ENCODE peak calls at places on chromosomes 7 and 10, in four cellular contexts. J is small intestine, H is lower lobe of right lung, Z is psoas muscle. K is an unnamed sample.
A peak's percentile ranks its signal among the peaks of the same experiment; 100 is the strongest.

GRCh38 chr10:91201213-91201996 is 19.1 kb upstream of the PCGF5 start:
- DNase-seq in J (no peak), H (no peak), Z (no peak), K (no peak)

GRCh38 chr10:17147884-17148494 is 18.4 kb upstream of the CUBN start:
- DNase-seq in J (peak; percentile 84), H (no peak), Z (no peak), K (no peak)

GRCh38 chr7:513521-514166 is 6.0 kb downstream of the PDGFA start:
- DNase-seq in J (no peak), H (no peak), Z (no peak), K (no peak)

GRCh38 chr10:83585686-83586085 is 553.6 kb upstream of the GHITM start:
- DNase-seq in J (no peak), H (no peak), Z (no peak), K (no peak)

GRCh38 chr10:119278126-119278701 is 70.8 kb downstream of the GRK5 start:
- DNase-seq in J (no peak), H (no peak), Z (no peak), K (no peak)

GRCh38 chr10:87546971-87547413 is 42.3 kb downstream of the MINPP1 start:
- DNase-seq in J (no peak), H (no peak), Z (no peak), K (no peak)

GRCh38 chr10:122847782-122848604 is 2.3 kb upstream of the CUZD1 start:
- DNase-seq in J (no peak), H (no peak), Z (no peak), K (no peak)

GRCh38 chr7:50467817-50468610 is 17.9 kb upstream of the FIGNL1 start:
- DNase-seq in J (peak; percentile 76), H (peak; percentile 85), Z (peak; percentile 93), K (peak; percentile 80)

GRCh38 chr10:23147035-23147434 is 45.1 kb upstream of the PTF1A start:
- DNase-seq in J (no peak), H (no peak), Z (no peak), K (no peak)

GRCh38 chr10:60283397-60283796 is 106.3 kb downstream of the ANK3 start:
- DNase-seq in J (no peak), H (no peak), Z (no peak), K (no peak)

GRCh38 chr7:4519819-4520520 is 162.1 kb upstream of the FOXK1 start:
- DNase-seq in J (no peak), H (no peak), Z (no peak), K (no peak)

GRCh38 chr7:151104411-151105235 is 18.3 kb downstream of the AGAP3 start:
- DNase-seq in J (no peak), H (no peak), Z (no peak), K (no peak)

GRCh38 chr7:47543659-47544058 is 38.3 kb downstream of the TNS3 start:
- DNase-seq in J (no peak), H (no peak), Z (no peak), K (no peak)

GRCh38 chr7:337567-337951 is 47.6 kb downstream of the FOXL3 start:
- DNase-seq in J (no peak), H (no peak), Z (peak; percentile 26), K (no peak)

GRCh38 chr10:123568751-123569150 is 97.4 kb upstream of the GPR26 start:
- DNase-seq in J (no peak), H (no peak), Z (no peak), K (no peak)

GRCh38 chr10:105029285-105029684 is 388.2 kb downstream of the SORCS3 start:
- DNase-seq in J (no peak), H (no peak), Z (no peak), K (no peak)

GRCh38 chr10:7279303-7279702 is 131.5 kb downstream of the SFMBT2 start:
- DNase-seq in J (no peak), H (no peak), Z (no peak), K (no peak)

GRCh38 chr10:8590518-8590917 is 536.0 kb downstream of the GATA3 start:
- DNase-seq in J (no peak), H (no peak), Z (no peak), K (no peak)

GRCh38 chr10:33334170-33334838 is at the start of gene NRP1:
- DNase-seq in J (peak; percentile 40), H (peak; percentile 57), Z (peak; percentile 67), K (peak; percentile 66)

GRCh38 chr10:43102063-43102828 is 25.4 kb downstream of the RET start:
- DNase-seq in J (no peak), H (no peak), Z (no peak), K (no peak)

GRCh38 chr7:74606909-74607255 is 50.6 kb upstream of the GTF2I start:
- DNase-seq in J (no peak), H (no peak), Z (no peak), K (no peak)

GRCh38 chr7:149729983-149730801 is 43.2 kb downstream of the ZNF467 start:
- DNase-seq in J (no peak), H (peak; percentile 41), Z (peak; percentile 81), K (peak; percentile 65)

GRCh38 chr7:127253289-127254162 is 785 bp upstream of the GRM8 start:
- DNase-seq in J (peak; percentile 45), H (peak; percentile 75), Z (peak; percentile 73), K (peak; percentile 50)

GRCh38 chr10:116836087-116836486 is 13.2 kb upstream of the ENO4 start:
- DNase-seq in J (no peak), H (no peak), Z (no peak), K (no peak)

GRCh38 chr10:8453587-8453986 is 399.1 kb downstream of the GATA3 start:
- DNase-seq in J (no peak), H (peak; percentile 55), Z (no peak), K (peak; percentile 5)

GRCh38 chr10:102322914-102323313 is 72.6 kb upstream of the NFKB2 start:
- DNase-seq in J (peak; percentile 36), H (no peak), Z (no peak), K (no peak)

GRCh38 chr7:152663926-152664325 is 12.0 kb downstream of the XRCC2 start:
- DNase-seq in J (peak; percentile 14), H (no peak), Z (no peak), K (no peak)

GRCh38 chr10:71623098-71623985 is 96.2 kb downstream of the C10orf105 start:
- DNase-seq in J (peak; percentile 61), H (no peak), Z (no peak), K (peak; percentile 30)

GRCh38 chr7:140082770-140083169 is 20.0 kb upstream of the PARP12 start:
- DNase-seq in J (no peak), H (no peak), Z (no peak), K (no peak)

GRCh38 chr7:91248996-91249395 is 15.2 kb upstream of the FZD1 start:
- DNase-seq in J (no peak), H (no peak), Z (no peak), K (no peak)

GRCh38 chr7:87735360-87735759 is 107.2 kb downstream of the RUNDC3B start:
- DNase-seq in J (no peak), H (no peak), Z (no peak), K (no peak)

GRCh38 chr10:105834261-105835059 is 1193.4 kb downstream of the SORCS3 start:
- DNase-seq in J (no peak), H (no peak), Z (no peak), K (no peak)

GRCh38 chr7:138075350-138075749 is 909 bp upstream of the AKR1D1 start:
- DNase-seq in J (no peak), H (no peak), Z (no peak), K (no peak)

GRCh38 chr7:137681657-137682562 is 164.9 kb downstream of the DGKI start:
- DNase-seq in J (no peak), H (no peak), Z (no peak), K (no peak)

GRCh38 chr7:2632717-2633537 is 1.1 kb downstream of the TTYH3 start:
- DNase-seq in J (peak; percentile 51), H (peak; percentile 81), Z (peak; percentile 77), K (peak; percentile 63)
- H3K27ac ChIP-seq in J (peak overlapping the region; percentile 83), H (peak overlapping the region; percentile 87), Z (peak overlapping the region; percentile 61), K (peak overlapping the region; percentile 88)

DNA sequence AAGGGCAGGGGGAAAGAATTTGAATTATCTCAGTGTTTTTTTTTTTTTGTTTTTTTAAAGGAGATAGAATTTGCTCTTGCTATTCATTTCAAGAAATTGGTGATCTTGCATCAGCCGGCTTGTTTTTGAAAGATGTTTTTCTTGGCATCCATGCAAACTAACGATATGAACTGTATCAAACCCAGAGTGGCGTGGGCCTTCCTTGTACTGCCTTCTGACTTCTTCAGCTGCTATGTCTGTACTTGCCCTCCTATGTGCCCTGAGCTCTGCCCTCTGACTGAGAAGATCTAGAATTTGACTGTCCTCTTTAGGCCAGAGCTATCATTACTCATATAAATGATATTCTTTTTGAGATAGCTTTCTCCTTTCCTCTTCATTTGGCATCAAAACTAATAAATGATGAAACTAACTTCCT is 183.1 kb downstream of the EXOC4 start:
- DNase-seq in J (no peak), H (no peak), Z (no peak), K (no peak)
- H3K27ac ChIP-seq in J (no peak overlapping the region), H (no peak overlapping the region), Z (no peak overlapping the region), K (peak overlapping the region; percentile 33)

DNA sequence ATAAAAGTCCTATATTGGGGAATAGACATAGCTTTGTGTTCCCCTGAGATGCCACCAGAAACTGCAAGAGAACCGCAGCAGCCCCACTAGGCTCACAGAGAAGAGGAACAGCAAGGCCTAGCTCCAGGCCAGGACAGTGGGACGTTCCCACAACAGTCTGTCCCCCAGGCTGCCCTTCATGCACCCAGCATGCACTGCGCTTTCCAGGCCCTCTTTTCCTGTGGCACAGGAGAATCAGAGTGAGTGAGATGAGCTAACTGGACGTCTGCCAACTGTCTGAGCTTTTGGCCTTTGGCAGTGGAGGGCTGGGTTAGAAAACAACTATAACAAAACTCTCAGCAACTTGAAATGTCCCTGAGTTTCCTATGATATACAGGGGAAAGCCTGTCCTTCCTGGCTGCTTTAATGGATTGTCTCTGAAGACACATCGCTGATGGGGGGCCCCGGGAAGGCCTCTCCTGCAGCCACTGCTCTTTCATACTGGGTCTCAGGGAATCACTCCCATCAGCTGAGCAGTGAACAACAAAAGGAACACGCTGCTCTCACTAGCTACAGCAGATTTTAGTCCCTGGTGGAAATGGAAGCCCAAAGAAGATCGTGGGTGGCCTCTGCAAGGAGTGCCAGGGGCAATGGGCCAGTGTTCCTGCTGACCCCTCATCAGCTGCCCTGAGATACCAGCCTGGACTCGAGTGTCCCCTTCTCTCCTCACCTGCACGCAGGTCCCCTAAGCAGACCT is 53.5 kb downstream of the PODXL start:
- DNase-seq in J (no peak), H (no peak), Z (peak; percentile 76), K (peak; percentile 72)
- H3K27ac ChIP-seq in J (no peak overlapping the region), H (peak overlapping the region; percentile 49), Z (peak overlapping the region; percentile 16), K (peak overlapping the region; percentile 50)

GRCh38 chr10:46540412-46541016 is 15.9 kb downstream of the GPRIN2 start:
- DNase-seq in J (peak; percentile 46), H (peak; percentile 41), Z (peak; percentile 43), K (no peak)
- H3K27ac ChIP-seq in J (peak overlapping the region; percentile 69), H (peak overlapping the region; percentile 71), Z (no peak overlapping the region), K (no peak overlapping the region)

DNA sequence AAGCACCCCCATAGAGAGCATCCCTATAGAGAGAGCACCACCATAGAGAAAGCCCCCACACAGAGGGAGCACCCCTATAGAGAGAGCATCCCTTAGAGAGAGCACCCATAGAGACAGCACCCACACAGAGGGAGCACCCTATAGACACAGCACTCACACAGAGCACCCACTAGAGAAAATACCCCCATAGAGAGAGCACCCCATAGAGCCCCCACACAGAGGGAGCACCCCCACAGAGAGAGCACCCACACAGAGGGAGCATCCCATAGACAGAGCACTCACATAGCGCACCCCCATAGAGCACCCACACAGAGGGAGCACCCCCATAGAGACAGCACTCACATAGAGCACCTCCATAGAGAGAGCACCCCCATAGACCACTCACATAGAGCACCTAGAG is 48.6 kb downstream of the INSIG1 start:
- DNase-seq in J (no peak), H (no peak), Z (no peak), K (no peak)
- H3K27ac ChIP-seq in J (no peak overlapping the region), H (no peak overlapping the region), Z (no peak overlapping the region), K (no peak overlapping the region)